ENCODE peak calls at places on chromosomes 16 and 17, in nine cellular contexts. Z is AG08396; J is brain pericyte; K is activated T-cell treated with anti-CD3 and anti-CD28 coated beads, Interleukin-2, amount 50 U/mL, for 72 hours; T is HS-5; N is CD8-positive, alpha-beta memory T cell; A is RWPE1; U is stimulated activated CD8-positive, alpha-beta memory T cell treated with anti-CD3 and anti-CD28 coated beads, Interleukin-7, amount 100 ng/mL, for 24 hours; Q is activated naive CD4-positive, alpha-beta T cell. O is an unnamed sample.

GRCh38 chr17:4921320-4921719 is 10.8 kb upstream of the GP1BA start:
- DNase-seq in U (no peak), Z (no peak), K (no peak), N (no peak), J (no peak), A (no peak), T (no peak), Q (no peak), O (no peak)

GRCh38 chr16:30394603-30395154 is 541 bp upstream of the ZNF48 start:
- DNase-seq in Q (no peak), T (no peak), A (no peak), K (no peak), Z (peak), J (no peak), U (no peak), N (no peak), O (no peak)

GRCh38 chr17:10748475-10749110 is 18.8 kb upstream of the TMEM220 start:
- DNase-seq in T (no peak), Q (no peak), N (no peak), Z (no peak), U (no peak), A (no peak), K (no peak), J (no peak), O (no peak)

GRCh38 chr17:78607061-78607460 is 29.9 kb upstream of the DNAH17 start:
- DNase-seq in A (no peak), Z (no peak), N (no peak), T (no peak), U (no peak), Q (no peak), J (no peak), K (no peak), O (no peak)

GRCh38 chr16:3235856-3236669 is 1.1 kb upstream of the ZNF200 start:
- DNase-seq in K (peak), Z (no peak), T (no peak), N (peak), A (no peak), J (no peak), Q (peak), U (no peak), O (peak)

GRCh38 chr17:66604381-66604780 is 230.5 kb upstream of the CACNG5 start:
- DNase-seq in Z (no peak), Q (no peak), A (no peak), U (no peak), N (no peak), T (no peak), K (no peak), J (no peak), O (no peak)

GRCh38 chr16:3170440-3171180 is 17.4 kb upstream of the OR1F1 start:
- DNase-seq in N (no peak), Q (no peak), K (peak), Z (no peak), A (no peak), T (no peak), U (no peak), J (no peak), O (no peak)

GRCh38 chr17:19766421-19767270 is 18.5 kb upstream of the ALDH3A1 start:
- DNase-seq in A (peak), N (peak), T (no peak), Q (peak), K (peak), U (peak), Z (peak), J (no peak), O (no peak)

GRCh38 chr16:50024684-50025543 is at the start of gene CNEP1R1:
- DNase-seq in N (peak), T (peak), A (peak), U (peak), K (peak), Z (peak), Q (peak), J (peak), O (peak)

GRCh38 chr16:10013364-10013763 is 168.9 kb downstream of the GRIN2A start:
- DNase-seq in J (no peak), N (no peak), A (no peak), Z (no peak), Q (no peak), U (no peak), K (no peak), T (no peak), O (no peak)

GRCh38 chr17:67829331-67829730 is 4.0 kb downstream of the BPTF start:
- DNase-seq in N (no peak), K (peak), J (no peak), U (peak), T (no peak), Z (no peak), Q (peak), A (peak), O (no peak)

GRCh38 chr17:70774339-70775110 is 605.2 kb downstream of the KCNJ2 start:
- DNase-seq in J (no peak), T (no peak), K (no peak), U (no peak), Z (no peak), N (no peak), A (no peak), Q (no peak), O (no peak)

GRCh38 chr17:29451338-29451737 is 61.2 kb downstream of the TAOK1 start:
- DNase-seq in U (no peak), T (no peak), K (no peak), Z (no peak), Q (no peak), N (no peak), A (no peak), J (no peak), O (no peak)

GRCh38 chr16:19817875-19818274 is 66.8 kb downstream of the GPRC5B start:
- DNase-seq in Q (no peak), N (no peak), T (no peak), Z (no peak), J (no peak), U (no peak), K (no peak), A (no peak), O (no peak)

GRCh38 chr16:1035066-1035415 is 37.5 kb upstream of the SSTR5 start:
- DNase-seq in J (no peak), T (no peak), Z (no peak), Q (no peak), K (no peak), N (no peak), U (no peak), A (no peak), O (no peak)

GRCh38 chr16:79605999-79606398 is 5.5 kb upstream of the MAF start:
- DNase-seq in A (peak), U (no peak), J (no peak), Q (no peak), N (no peak), T (no peak), Z (no peak), K (no peak), O (no peak)

GRCh38 chr16:66603537-66604375 is 748 bp upstream of the CMTM3 start:
- DNase-seq in Z (peak), N (peak), Q (peak), T (no peak), A (no peak), U (no peak), J (no peak), K (peak), O (no peak)